ENCODE peak calls at places on chromosomes 7 and 10, in four cellular contexts. K is heart right ventricle, S is mammary epithelial cell, X is ovary. I is an unnamed sample.

GRCh38 chr10:21292763-21293517 is 232.5 kb downstream of the SKIDA1 start:
- DNase-seq in K (peak), S (peak), X (peak), I (peak)

GRCh38 chr7:27156901-27157716 is 634 bp upstream of the HOXA7 start:
- DNase-seq in K (no peak), S (no peak), X (no peak), I (peak)

GRCh38 chr7:27191081-27191715 is 6.2 kb upstream of the HOXA11 start:
- DNase-seq in K (no peak), S (no peak), X (no peak), I (no peak)

GRCh38 chr7:22969010-22969431 is 44.9 kb downstream of the HYCC1 start:
- DNase-seq in K (no peak), S (no peak), X (no peak), I (no peak)

GRCh38 chr10:95501203-95502094 is 59.7 kb downstream of the SORBS1 start:
- DNase-seq in K (no peak), S (no peak), X (no peak), I (no peak)

GRCh38 chr7:34438436-34438835 is 219.6 kb upstream of the NPSR1 start:
- DNase-seq in K (no peak), S (no peak), X (no peak), I (no peak)

GRCh38 chr10:67618116-67618515 is 77.9 kb downstream of the CTNNA3 start:
- DNase-seq in K (no peak), S (no peak), X (no peak), I (no peak)

GRCh38 chr10:51063659-51064535 is 10.4 kb upstream of the PRKG1 start:
- DNase-seq in K (no peak), S (peak), X (no peak), I (peak)

GRCh38 chr7:26188291-26188999 is 12.1 kb downstream of the HNRNPA2B1 start:
- DNase-seq in K (no peak), S (no peak), X (no peak), I (no peak)

GRCh38 chr7:141071260-141071854 is 2.5 kb upstream of the TMEM178B start:
- DNase-seq in K (peak), S (no peak), X (no peak), I (no peak)
- TF ChIP-seq CTCF in K (peak), S (peak), X (no peak), I (no peak)

DNA sequence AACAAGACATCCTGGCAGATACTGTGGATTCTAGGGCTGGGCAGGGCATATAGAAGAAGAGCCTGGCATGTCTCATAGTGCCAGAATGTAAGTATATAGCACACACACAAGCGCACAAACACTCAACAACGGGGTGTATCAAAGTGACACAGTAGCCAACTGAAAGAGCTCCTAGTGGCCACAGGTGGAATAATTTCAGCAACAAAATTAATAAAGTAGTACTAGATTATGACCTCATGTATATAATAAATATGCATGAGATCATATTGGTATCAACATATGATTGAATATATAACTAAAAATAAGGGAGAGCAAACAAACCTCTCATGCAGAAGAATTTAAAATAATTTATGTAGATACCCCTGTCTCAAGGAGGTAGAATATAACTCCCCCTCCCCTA is 72.4 kb upstream of the CXCL12 start:
- DNase-seq in K (no peak), S (no peak), X (no peak), I (no peak)
- TF ChIP-seq CTCF in K (no peak), S (no peak), X (no peak), I (peak)

GRCh38 chr7:90580051-90580450 is 16.1 kb upstream of the CDK14 start:
- DNase-seq in K (no peak), S (peak), X (no peak), I (no peak)
- TF ChIP-seq CTCF in K (no peak), S (no peak), X (no peak), I (no peak)

DNA sequence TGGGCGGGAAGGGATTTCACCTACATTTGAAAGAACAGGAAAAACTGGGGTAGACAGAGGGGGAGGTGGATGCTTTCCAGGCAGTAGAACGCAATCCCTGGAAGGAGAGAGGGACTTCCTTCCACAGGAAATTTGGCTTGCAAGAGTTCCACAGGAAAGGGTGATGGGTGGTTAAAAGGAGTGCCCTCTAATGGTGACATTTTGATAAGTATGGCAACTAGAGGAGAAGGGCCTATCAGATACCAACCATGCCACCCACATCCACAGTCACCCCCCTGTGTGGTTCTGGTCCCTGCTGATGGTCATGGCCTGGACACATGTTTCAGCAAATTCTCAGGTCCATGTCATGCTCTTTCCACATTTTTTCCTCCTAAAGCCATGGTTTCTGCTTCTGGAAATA is 27.1 kb upstream of the COL13A1 start:
- DNase-seq in K (no peak), S (no peak), X (no peak), I (no peak)
- TF ChIP-seq CTCF in K (no peak), S (peak), X (no peak), I (no peak)

GRCh38 chr10:91630592-91630991 is 2.3 kb downstream of the PPP1R3C start:
- DNase-seq in K (no peak), S (no peak), X (no peak), I (no peak)

GRCh38 chr10:91629715-91630549 is 2.9 kb downstream of the PPP1R3C start:
- DNase-seq in K (no peak), S (no peak), X (no peak), I (no peak)

GRCh38 chr10:91624633-91625032 is 8.2 kb downstream of the PPP1R3C start:
- DNase-seq in K (no peak), S (no peak), X (no peak), I (no peak)

GRCh38 chr10:91626936-91627335 is 5.9 kb downstream of the PPP1R3C start:
- DNase-seq in K (no peak), S (no peak), X (no peak), I (no peak)

DNA sequence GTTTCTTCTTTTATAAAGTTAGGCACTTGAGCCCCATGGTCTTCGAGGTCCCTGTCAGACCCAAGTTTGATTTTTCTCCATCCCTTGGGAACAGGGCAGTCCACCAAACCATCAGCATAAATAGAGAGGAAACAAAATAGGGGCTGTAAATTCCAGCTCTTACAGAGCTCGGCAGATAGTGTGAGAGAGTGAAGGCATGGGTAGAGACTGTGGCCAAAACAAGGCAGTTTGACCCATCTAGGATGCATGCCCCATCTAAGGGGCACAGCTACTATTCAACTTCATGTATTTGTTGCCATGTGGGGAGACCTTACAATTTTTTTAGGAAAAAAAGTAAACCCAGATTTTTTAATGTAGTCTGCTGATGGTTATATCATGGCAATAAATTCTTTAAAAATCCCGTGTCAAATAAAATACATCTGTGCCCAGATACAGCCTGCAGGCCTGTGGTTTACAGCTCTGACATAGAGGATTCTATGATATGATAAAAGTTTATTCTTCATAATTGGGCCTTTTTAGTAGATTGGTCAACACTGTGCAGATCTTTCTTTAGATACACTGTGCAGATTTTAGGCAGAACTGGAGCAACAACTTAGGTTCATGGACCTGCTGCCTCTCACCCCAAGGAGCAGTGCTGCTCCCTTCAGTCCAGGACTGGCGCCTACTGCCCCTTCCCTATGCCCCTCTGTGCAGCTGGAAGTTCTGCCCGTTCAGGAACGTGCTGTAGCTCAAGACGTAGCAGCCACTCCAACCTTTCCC is 5.3 kb downstream of the PPP1R3C start:
- DNase-seq in K (no peak), S (no peak), X (no peak), I (peak)
- TF ChIP-seq CTCF in K (no peak), S (no peak), X (no peak), I (peak)

I was measured in AG10803.